ENCODE peak calls at places on chromosome 7, in five cellular contexts. S, L, M, J and B are unnamed samples.

GRCh38 chr7:108973075-108973474 is 403.4 kb downstream of the DNAJB9 start:
- DNase-seq in L (peak), J (no peak), M (no peak), S (no peak), B (peak)

GRCh38 chr7:33423646-33424020 is 294.3 kb downstream of the BBS9 start:
- DNase-seq in M (peak), J (peak), L (no peak), S (peak), B (peak)

GRCh38 chr7:8481752-8482446 is 48.5 kb downstream of the NXPH1 start:
- DNase-seq in L (no peak), S (no peak), M (no peak), J (no peak), B (no peak)

GRCh38 chr7:142409471-142409870 is 151.6 kb upstream of the PRSS58 start:
- DNase-seq in L (no peak), S (no peak), J (no peak), M (no peak), B (no peak)

GRCh38 chr7:82677493-82677892 is 233.9 kb upstream of the CACNA2D1 start:
- DNase-seq in L (no peak), S (no peak), M (no peak), J (no peak), B (no peak)

GRCh38 chr7:39360766-39361165 is 205.4 kb upstream of the YAE1 start:
- DNase-seq in L (no peak), J (no peak), M (no peak), S (no peak), B (no peak)

GRCh38 chr7:15515201-15515777 is 46.5 kb downstream of the AGMO start:
- DNase-seq in S (no peak), M (no peak), J (no peak), L (no peak), B (no peak)

GRCh38 chr7:106110885-106111670 is 1.0 kb downstream of the SYPL1 start:
- DNase-seq in J (no peak), L (no peak), S (no peak), M (no peak), B (no peak)

GRCh38 chr7:152633504-152633903 is 42.4 kb downstream of the XRCC2 start:
- DNase-seq in S (no peak), J (no peak), L (no peak), M (no peak), B (no peak)

GRCh38 chr7:148747274-148747673 is 48.6 kb downstream of the CUL1 start:
- DNase-seq in J (no peak), S (peak), L (no peak), M (peak), B (peak)

GRCh38 chr7:25952277-25953057 is 199.5 kb upstream of the NFE2L3 start:
- DNase-seq in J (no peak), S (no peak), L (peak), M (peak), B (no peak)

GRCh38 chr7:37833107-37833817 is 15.1 kb upstream of the NME8 start:
- DNase-seq in J (no peak), S (no peak), L (peak), M (peak), B (peak)

GRCh38 chr7:67019562-67020390 is 23.1 kb downstream of the TYW1 start:
- DNase-seq in M (no peak), L (no peak), J (no peak), S (no peak), B (no peak)

GRCh38 chr7:142391191-142391992 is 133.5 kb upstream of the PRSS58 start:
- DNase-seq in J (no peak), S (peak), M (no peak), L (peak), B (peak)

GRCh38 chr7:55260671-55261385 is 104.3 kb upstream of the LANCL2 start:
- DNase-seq in S (no peak), M (no peak), L (no peak), J (no peak), B (no peak)

GRCh38 chr7:27115161-27116018 is 12.9 kb upstream of the HOXA2 start:
- DNase-seq in L (no peak), S (peak), J (no peak), M (no peak), B (no peak)

GRCh38 chr7:139648941-139649425 is 125.5 kb downstream of the CLEC2L start:
- DNase-seq in L (no peak), M (no peak), S (no peak), J (peak), B (no peak)

GRCh38 chr7:133804127-133804526 is 323.0 kb upstream of the LRGUK start:
- DNase-seq in S (no peak), J (no peak), M (no peak), L (no peak), B (no peak)

GRCh38 chr7:81715984-81716588 is 53.8 kb downstream of the HGF start:
- DNase-seq in J (no peak), M (peak), L (no peak), S (no peak), B (no peak)

GRCh38 chr7:101018271-101019167 is 1.4 kb upstream of the MUC17 start:
- DNase-seq in S (peak), J (no peak), L (peak), M (no peak), B (peak)

GRCh38 chr7:5495581-5496375 is 72.1 kb upstream of the TNRC18 start:
- DNase-seq in M (no peak), L (no peak), J (no peak), S (no peak), B (no peak)

GRCh38 chr7:85126383-85126782 is 60.5 kb downstream of the SEMA3D start:
- DNase-seq in J (no peak), L (no peak), S (no peak), M (no peak), B (no peak)

GRCh38 chr7:16446508-16446907 is 19.0 kb downstream of the SOSTDC1 start:
- DNase-seq in J (no peak), L (no peak), M (no peak), S (no peak), B (no peak)

GRCh38 chr7:30914611-30915601 is 3.3 kb downstream of the AQP1 start:
- DNase-seq in J (no peak), S (no peak), M (no peak), L (no peak), B (no peak)

GRCh38 chr7:25221009-25221408 is 7.3 kb downstream of the NPVF start:
- DNase-seq in M (no peak), L (no peak), J (no peak), S (no peak), B (no peak)

GRCh38 chr7:47819054-47819920 is 129.0 kb downstream of the PKD1L1 start:
- DNase-seq in L (peak), M (peak), S (peak), J (peak), B (peak)

GRCh38 chr7:80703272-80703671 is 64.8 kb downstream of the CD36 start:
- DNase-seq in M (no peak), S (no peak), J (no peak), L (no peak), B (no peak)

GRCh38 chr7:80699656-80700318 is 61.3 kb downstream of the CD36 start:
- DNase-seq in M (no peak), L (no peak), S (no peak), J (no peak), B (no peak)

GRCh38 chr7:80699030-80699638 is 60.7 kb downstream of the CD36 start:
- DNase-seq in J (no peak), M (peak), L (peak), S (no peak), B (peak)
- TF ChIP-seq SUZ12 in J (no peak), M (no peak), L (no peak), S (no peak), B (no peak)

GRCh38 chr7:96996111-96996936 is 9.0 kb upstream of the DLX6 start:
- DNase-seq in J (no peak), S (peak), L (no peak), M (no peak), B (no peak)
- TF ChIP-seq SUZ12 in J (no peak), S (no peak), L (no peak), M (no peak), B (no peak)

DNA sequence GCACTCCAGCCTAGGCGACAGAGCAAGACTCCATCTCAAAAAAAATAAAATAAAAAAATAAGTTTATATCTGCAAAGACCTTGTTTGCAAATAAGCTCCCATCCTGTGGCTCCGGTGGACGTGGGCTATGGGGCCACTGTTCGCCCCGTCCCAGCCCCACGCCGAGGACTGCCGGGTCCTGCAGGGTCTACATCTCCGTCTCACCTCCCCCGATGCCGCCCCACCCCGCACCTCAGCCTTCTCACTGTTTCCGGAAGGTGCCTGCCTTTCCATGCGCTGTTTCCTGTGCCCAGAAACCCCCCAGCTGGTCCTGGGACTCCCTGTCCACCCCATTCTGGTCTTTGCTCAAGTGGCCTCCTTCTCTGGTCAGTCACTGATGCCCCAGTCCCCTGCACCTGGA is 5.0 kb upstream of the INTS1 start:
- DNase-seq in J (no peak), L (no peak), M (no peak), S (no peak), B (no peak)
- TF ChIP-seq SUZ12 in J (no peak), L (no peak), M (no peak), S (no peak), B (no peak)

DNA sequence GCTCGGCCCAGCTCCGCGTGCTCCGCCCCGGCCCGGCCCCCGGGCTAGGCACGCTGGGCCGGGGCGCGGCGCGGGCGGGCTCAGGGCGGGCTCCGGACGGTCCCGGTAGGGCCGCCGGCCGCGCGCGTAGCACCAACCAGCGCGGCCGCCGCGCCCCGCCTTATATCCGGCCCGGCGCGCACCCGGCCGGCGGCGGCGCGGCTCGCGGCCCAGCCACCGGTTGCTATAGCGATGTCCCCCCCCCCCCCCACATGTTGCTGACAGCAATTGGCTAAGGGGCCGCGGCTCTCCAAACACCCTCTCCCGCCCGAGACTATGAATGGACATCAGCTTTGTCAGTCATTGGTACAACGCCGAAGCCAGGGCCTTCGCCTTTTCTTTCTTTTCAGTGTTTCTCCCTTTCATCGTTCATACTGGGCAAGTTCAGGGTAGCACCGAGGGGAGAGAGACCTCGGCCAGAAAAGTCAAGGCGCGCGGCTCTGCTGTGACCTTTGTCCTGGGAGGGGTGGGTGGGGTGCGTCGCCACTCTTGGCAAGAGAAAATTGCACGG is 354.1 kb downstream of the DNAJB6 start:
- DNase-seq in J (no peak), M (peak), L (peak), S (peak), B (no peak)
- TF ChIP-seq SUZ12 in J (no peak), M (no peak), L (no peak), S (no peak), B (no peak)

GRCh38 chr7:96080021-96080420 is 241.9 kb downstream of the SLC25A13 start:
- DNase-seq in M (no peak), J (no peak), L (no peak), S (no peak), B (no peak)
- TF ChIP-seq SUZ12 in M (no peak), J (no peak), L (no peak), S (no peak), B (no peak)

DNA sequence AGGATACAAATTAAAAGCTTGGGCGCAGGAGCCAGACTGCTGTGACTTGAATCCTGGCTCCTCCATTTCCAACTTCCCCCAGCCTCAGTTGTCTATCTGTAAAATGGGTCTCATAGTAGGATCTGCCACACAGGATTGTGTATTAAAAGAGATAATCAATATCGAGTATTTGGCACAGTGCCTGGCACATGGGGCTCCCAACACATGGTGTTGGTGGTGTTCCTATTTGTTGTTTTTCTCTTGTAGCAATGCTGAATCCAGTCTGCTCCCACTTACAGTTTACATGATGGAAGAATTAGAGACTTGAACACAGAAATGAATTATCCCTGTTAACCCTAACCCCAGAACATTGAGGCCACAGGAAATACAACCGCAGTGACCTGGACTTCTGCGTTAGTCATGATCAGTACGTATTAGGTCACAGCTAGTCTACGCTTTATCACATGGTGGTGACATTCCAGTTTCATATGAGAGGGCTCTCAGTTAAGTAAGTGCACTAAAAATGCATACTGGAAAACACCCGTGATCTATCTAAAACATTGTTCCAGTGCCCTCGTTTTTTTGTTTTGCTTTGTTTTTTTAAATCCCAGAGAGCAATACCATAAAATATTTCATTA is 169.5 kb upstream of the KLF14 start:
- DNase-seq in J (no peak), S (no peak), M (no peak), L (no peak), B (no peak)
- TF ChIP-seq SUZ12 in J (no peak), S (no peak), M (no peak), L (no peak), B (no peak)

DNA sequence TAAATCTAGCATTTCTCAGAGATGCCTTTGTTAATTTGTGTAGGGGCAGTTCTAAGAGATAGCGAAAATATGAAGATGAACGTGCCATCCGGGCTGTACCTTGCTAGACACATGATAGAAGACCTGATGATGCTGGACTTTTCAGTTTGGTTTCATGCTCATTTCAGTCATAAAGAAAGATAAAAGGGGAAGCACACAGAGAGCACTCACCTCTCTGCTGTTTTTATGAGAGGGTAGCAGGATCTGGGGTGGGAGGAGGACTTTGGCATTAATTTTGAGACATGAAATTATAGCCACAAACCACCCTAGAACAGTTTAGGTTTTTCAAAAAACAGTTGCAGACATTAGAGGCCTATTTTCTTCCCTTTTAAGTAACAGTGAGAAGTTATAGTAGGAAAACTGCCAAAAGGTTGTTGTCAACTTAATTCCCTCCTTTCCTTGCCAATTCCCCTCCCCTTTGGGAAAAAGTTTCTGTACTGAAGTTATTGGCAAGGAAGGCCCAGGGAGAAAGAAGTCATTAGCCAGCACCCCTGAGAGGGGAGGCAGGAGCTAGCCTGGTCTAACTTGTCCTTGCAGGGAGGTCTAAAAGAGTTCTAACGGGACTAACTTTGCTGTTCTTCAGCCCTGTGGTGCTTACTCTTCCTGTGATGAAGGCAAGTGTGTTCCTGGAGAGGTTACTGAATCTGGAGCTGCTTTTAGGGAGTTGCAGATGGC is 2.7 kb downstream of the ST7 start:
- DNase-seq in J (peak), M (no peak), S (no peak), L (no peak), B (no peak)
- TF ChIP-seq SUZ12 in J (no peak), M (no peak), S (no peak), L (no peak), B (no peak)

GRCh38 chr7:146768941-146769340 is 652.3 kb downstream of the CNTNAP2 start:
- DNase-seq in L (no peak), J (no peak), M (no peak), S (no peak), B (no peak)
- TF ChIP-seq SUZ12 in L (no peak), J (no peak), M (no peak), S (no peak), B (no peak)

GRCh38 chr7:117871778-117872538 is 1.3 kb downstream of the CTTNBP2 start:
- DNase-seq in L (peak), S (peak), M (no peak), J (no peak), B (peak)
- TF ChIP-seq SUZ12 in L (no peak), S (no peak), M (no peak), J (no peak), B (no peak)

DNA sequence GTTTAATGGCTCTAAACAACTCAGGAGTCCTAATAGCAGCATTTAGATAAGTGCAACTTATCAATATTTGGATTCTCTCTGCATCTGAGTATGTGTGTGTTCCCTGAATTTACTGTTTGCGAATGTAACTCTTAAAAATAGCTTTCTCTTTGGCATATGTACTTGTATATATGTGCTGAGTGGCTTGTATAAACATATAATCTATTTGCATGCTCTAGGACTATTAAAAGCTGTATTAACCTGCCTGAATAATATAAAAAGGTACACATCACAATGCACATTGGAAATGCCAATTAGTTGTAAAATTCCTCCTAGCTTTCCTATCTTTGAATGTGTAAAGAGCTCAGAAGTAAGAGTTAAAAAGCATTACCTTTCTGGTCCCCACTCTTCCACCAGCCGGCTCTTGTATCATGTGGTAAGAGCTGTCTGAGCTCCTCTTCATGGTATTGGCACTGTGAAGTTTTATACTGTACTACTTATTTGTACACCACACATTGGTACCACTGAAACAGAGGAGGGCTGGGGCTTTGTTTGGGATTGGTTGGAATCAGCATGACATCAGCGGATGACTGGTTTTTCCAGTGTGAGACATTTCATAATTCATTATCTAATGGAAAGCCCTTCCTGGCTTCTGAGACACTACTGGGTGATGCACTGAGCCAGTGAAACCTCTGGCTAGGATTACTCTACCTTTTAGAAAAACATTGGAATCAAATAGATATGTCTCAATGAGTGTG is at the start of gene INHBA:
- DNase-seq in J (no peak), L (no peak), M (no peak), S (no peak), B (no peak)
- TF ChIP-seq SUZ12 in J (no peak), L (no peak), M (no peak), S (no peak), B (no peak)